ENCODE peak calls at places on chromosomes 5 and 9, in six cellular contexts. D is mesendoderm, T is IMR-90, S is neuronal stem cell, W is trophoblast cell, B is mesenchymal stem cell. C is an unnamed sample. For H3K4me1, the result is how much of the 10 kb centered on the place peaks cover.

GRCh38 chr9:24502548-24502947 is 43.1 kb downstream of the IZUMO3 start:
- DNase-seq in T (no peak), W (no peak), B (no peak), S (no peak), D (no peak), C (no peak)

GRCh38 chr9:94974154-94974860 is 247.8 kb downstream of the AOPEP start:
- DNase-seq in B (no peak), T (no peak), S (no peak), D (no peak), W (no peak), C (no peak)

GRCh38 chr9:76441551-76442322 is 17.2 kb upstream of the GCNT1 start:
- DNase-seq in T (peak), S (no peak), B (peak), D (peak), W (no peak), C (no peak)

GRCh38 chr9:15524845-15525455 is 14.2 kb upstream of the PSIP1 start:
- DNase-seq in W (no peak), B (no peak), D (no peak), T (no peak), S (no peak), C (no peak)

GRCh38 chr9:17625644-17626388 is 47.0 kb downstream of the SH3GL2 start:
- DNase-seq in D (peak), T (peak), B (no peak), W (no peak), S (no peak), C (no peak)

GRCh38 chr9:33198163-33198562 is 31.0 kb upstream of the B4GALT1 start:
- DNase-seq in T (peak), S (no peak), D (no peak), B (no peak), W (no peak), C (no peak)

GRCh38 chr9:92749071-92749933 is 15.3 kb downstream of the BICD2 start:
- DNase-seq in B (no peak), W (no peak), S (no peak), T (no peak), D (no peak), C (peak)

GRCh38 chr5:93062548-93062947 is 518.5 kb downstream of the NR2F1-AS1 start:
- DNase-seq in T (no peak), S (no peak), D (peak), W (peak), B (no peak), C (no peak)

GRCh38 chr9:112038017-112038408 is 137.1 kb downstream of the SUSD1 start:
- DNase-seq in D (no peak), T (no peak), S (no peak), B (no peak), W (no peak), C (no peak)

GRCh38 chr9:36401179-36401740 is 1.2 kb upstream of the RNF38 start:
- DNase-seq in W (peak), B (peak), S (no peak), T (peak), D (peak), C (peak)

GRCh38 chr5:39543335-39543734 is 118.6 kb upstream of the DAB2 start:
- DNase-seq in B (peak), S (no peak), T (peak), W (no peak), D (no peak), C (no peak)

GRCh38 chr9:136103651-136104487 is 8.8 kb upstream of the NACC2 start:
- DNase-seq in W (no peak), S (no peak), B (no peak), D (no peak), T (no peak), C (peak)

GRCh38 chr5:142871880-142872200 is 101.7 kb downstream of the ARHGAP26 start:
- DNase-seq in B (no peak), T (peak), W (no peak), S (no peak), D (no peak), C (no peak)

GRCh38 chr5:96743065-96743768 is 64.5 kb downstream of the ERAP1 start:
- DNase-seq in W (no peak), T (peak), D (peak), S (no peak), B (peak), C (no peak)

GRCh38 chr9:122406264-122406890 is 35.6 kb downstream of the PTGS1 start:
- DNase-seq in B (no peak), S (no peak), D (no peak), W (no peak), T (no peak), C (no peak)

GRCh38 chr5:56011835-56012234 is 17.1 kb upstream of the IL6ST start:
- DNase-seq in B (peak), S (no peak), T (peak), W (peak), D (no peak), C (no peak)

GRCh38 chr5:170597876-170598275 is 94.1 kb downstream of the KCNIP1 start:
- DNase-seq in B (peak), T (no peak), S (no peak), D (no peak), W (no peak), C (no peak)

GRCh38 chr5:99460701-99461100 is 531.9 kb upstream of the CHD1 start:
- DNase-seq in S (no peak), W (no peak), B (no peak), T (no peak), D (no peak), C (no peak)

GRCh38 chr5:86909461-86909881 is 291.7 kb downstream of the COX7C start:
- DNase-seq in B (peak), W (peak), S (no peak), T (peak), D (peak), C (no peak)

GRCh38 chr9:87108639-87109038 is 161.3 kb upstream of the GAS1 start:
- DNase-seq in S (no peak), W (no peak), B (no peak), T (no peak), D (no peak), C (no peak)

GRCh38 chr9:129776938-129777768 is 24.3 kb upstream of the PTGES start:
- DNase-seq in D (peak), B (peak), T (peak), W (peak), S (no peak), C (peak)

GRCh38 chr9:68714416-68715180 is 9.6 kb downstream of the PIP5K1B start:
- DNase-seq in S (no peak), T (no peak), D (no peak), B (no peak), W (no peak), C (no peak)

GRCh38 chr5:56092115-56092514 is 97.4 kb upstream of the IL6ST start:
- DNase-seq in B (no peak), T (no peak), S (no peak), W (no peak), D (no peak), C (no peak)

DNA sequence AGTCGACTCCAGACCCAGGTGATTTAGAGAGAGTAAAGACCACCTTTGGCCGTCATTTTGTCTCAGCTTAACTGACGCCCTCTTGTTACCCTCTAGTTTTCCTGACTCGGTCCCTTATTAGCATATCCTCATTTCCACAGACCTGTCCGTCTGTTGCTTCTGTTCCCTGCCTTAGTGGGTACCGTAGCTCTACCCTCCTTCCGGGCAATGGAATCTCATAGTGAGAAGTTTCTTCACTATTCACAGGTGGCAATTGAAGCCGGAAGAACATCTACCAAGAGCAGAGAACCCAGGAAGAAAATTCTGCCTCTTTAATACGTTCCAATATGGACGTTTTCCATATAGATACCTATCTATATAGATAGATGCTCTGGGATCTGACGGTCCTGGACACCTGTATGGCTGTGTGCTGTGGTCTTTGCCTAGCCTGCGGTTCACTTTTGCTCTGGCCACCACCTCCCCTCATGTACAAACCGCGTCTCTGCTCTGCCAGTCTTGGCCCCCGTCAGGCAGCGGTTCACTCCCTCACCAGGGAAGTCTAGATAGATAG is 652 bp upstream of the TMEM161B start:
- DNase-seq in B (peak), W (peak), D (no peak), T (peak), S (no peak), C (no peak)
- H3K18ac ChIP-seq in B (no peak), W (no peak), D (no peak), T (peak), S (no peak), C (peak)

GRCh38 chr5:154756871-154757646 is 1.9 kb downstream of the LARP1 start:
- DNase-seq in S (peak), W (peak), D (peak), B (peak), T (peak), C (no peak)
- H3K4me1 ChIP-seq in S (under half), W (under half), D (under half), B (under half), T (under half), C (under half)

GRCh38 chr9:96382839-96383164 is 709 bp downstream of the SLC35D2 start:
- DNase-seq in D (no peak), W (no peak), T (no peak), B (no peak), S (no peak), C (no peak)

GRCh38 chr9:96382175-96382574 is 1.3 kb downstream of the SLC35D2 start:
- DNase-seq in D (no peak), B (peak), T (peak), S (no peak), W (no peak), C (no peak)

GRCh38 chr9:96381696-96382095 is 1.8 kb downstream of the SLC35D2 start:
- DNase-seq in W (no peak), T (no peak), D (no peak), S (no peak), B (no peak), C (no peak)

GRCh38 chr9:96386157-96386556 is 2.6 kb upstream of the SLC35D2 start:
- DNase-seq in W (no peak), D (no peak), S (no peak), T (no peak), B (no peak), C (no peak)

GRCh38 chr9:96383165-96383939 is at the start of gene SLC35D2:
- DNase-seq in S (peak), T (peak), D (peak), W (peak), B (peak), C (peak)
- H3K18ac ChIP-seq in S (peak), T (peak), D (peak), W (no peak), B (peak), C (no peak)

GRCh38 chr5:15463231-15463630 is 36.7 kb upstream of the FBXL7 start:
- DNase-seq in S (peak), B (peak), D (peak), W (no peak), T (peak), C (no peak)

GRCh38 chr5:15459200-15459599 is 40.8 kb upstream of the FBXL7 start:
- DNase-seq in S (no peak), W (no peak), T (no peak), D (no peak), B (no peak), C (no peak)
- H3K4me1 ChIP-seq in S (under half), W (under half), T (under half), D (under half), B (under half), C (under half)

GRCh38 chr5:132495672-132496630 is 5.4 kb upstream of the IRF1 start:
- DNase-seq in S (no peak), B (peak), W (peak), T (peak), D (peak), C (peak)

GRCh38 chr5:132496631-132497487 is 6.3 kb upstream of the IRF1 start:
- DNase-seq in T (peak), D (peak), S (peak), W (peak), B (peak), C (peak)

GRCh38 chr5:132493241-132493640 is 2.7 kb upstream of the IRF1 start:
- DNase-seq in B (no peak), W (no peak), S (no peak), T (no peak), D (no peak), C (no peak)

GRCh38 chr5:132493821-132494220 is 3.2 kb upstream of the IRF1 start:
- DNase-seq in S (no peak), W (no peak), B (no peak), T (no peak), D (no peak), C (no peak)

DNA sequence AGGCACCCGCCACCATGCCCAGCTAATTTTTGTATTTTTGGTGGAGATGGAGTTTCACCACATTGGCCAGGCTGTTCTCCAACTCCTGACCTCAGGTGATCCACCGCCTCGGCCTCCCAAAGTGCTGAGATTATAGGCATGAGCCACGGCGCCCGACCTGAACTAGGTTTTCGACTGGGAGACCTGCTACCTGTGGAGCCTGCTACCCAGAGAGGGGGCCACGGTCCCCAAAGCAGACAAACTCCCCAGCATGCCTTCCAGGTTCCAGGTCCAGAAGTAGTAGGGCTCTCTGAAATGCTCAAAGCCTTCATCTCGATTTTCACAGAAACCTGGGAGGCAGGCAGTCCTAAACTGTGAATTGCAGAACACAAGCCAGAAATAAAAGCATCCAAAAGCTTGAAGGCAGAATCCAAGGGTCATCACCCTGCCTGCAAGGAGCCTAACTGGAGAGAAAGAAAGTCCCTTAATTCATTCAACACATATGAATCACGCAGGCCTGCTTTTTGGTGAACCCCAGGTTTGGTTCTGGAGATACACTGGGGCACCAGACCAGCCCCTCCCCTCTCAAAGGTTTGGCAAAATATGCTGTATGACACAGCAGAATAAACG is 4.6 kb upstream of the IRF1 start:
- DNase-seq in B (no peak), T (no peak), S (no peak), D (no peak), W (peak), C (peak)
- H3K18ac ChIP-seq in B (peak), T (peak), S (peak), D (peak), W (no peak), C (no peak)

DNA sequence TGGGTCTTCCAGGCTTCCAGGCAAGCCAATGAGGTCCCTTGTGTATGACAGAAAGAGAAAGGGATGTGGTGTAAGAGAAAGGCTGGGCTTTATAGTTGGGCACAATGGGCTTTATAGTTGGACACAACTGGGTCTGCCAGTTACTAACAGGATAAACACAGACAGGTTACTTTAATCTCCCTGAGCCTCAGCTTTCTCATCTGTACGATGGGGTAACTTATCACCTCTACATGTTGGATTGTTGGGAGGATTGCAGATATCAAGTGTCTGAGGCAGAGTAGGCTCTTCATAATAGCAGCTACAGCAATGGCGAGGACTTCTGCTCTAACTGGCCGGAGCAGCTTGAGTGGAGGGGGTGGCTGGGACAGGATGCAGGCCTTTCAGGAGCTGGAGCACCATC is 23.5 kb upstream of the KIF12 start:
- DNase-seq in D (no peak), S (no peak), B (no peak), W (no peak), T (no peak), C (no peak)
- H3K4me1 ChIP-seq in D (under half), S (under half), B (under half), W (under half), T (under half), C (under half)

DNA sequence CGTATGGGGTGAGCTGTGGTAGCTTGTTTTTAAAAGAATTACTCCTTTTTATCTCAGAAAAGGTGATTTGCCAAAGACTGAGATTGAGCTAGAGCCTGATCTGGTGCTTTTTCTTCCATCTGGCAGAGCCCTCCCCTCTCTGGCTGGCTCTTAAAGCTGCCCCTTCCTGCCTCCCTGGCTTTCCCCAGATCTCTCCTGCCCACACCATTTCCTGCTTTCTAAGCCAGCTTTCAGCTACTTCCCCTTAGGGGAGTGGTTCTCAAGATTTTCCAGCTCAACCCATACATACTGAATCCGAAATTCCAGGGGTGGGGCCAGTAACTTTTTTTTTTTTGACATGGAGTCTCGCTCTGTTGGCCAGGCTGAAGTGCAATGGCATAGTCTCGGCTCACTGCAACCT is 4.8 kb upstream of the ACOT12 start:
- DNase-seq in S (no peak), W (no peak), B (no peak), T (no peak), D (peak), C (no peak)
- H3K18ac ChIP-seq in S (no peak), W (no peak), B (no peak), T (no peak), D (no peak), C (no peak)

DNA sequence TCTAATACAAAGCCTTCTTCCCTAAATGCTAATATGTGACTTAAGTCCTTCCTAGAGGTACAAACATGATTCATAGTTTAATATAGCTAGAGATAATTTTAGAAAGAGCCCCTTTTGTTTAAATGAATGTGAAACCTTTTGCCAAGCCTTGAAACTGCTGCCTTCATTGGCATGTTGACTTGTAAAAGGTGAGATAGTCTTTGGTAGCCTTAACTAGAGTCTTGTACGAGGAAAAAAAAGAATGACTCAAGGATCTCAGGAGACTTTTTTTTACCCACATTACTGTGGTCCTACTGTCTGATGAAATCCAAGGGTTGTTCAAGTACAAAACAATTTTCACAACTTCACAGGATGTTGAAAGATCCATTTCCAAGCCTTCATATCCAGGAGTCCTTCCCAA is 61.2 kb upstream of the FST start:
- DNase-seq in W (no peak), B (peak), T (peak), S (no peak), D (no peak), C (no peak)
- H3K4me1 ChIP-seq in W (under half), B (under half), T (under half), S (under half), D (under half), C (under half)

GRCh38 chr9:127211983-127212382 is 52.6 kb upstream of the GARNL3 start:
- DNase-seq in B (no peak), W (no peak), D (no peak), T (no peak), S (no peak), C (no peak)
- H3K18ac ChIP-seq in B (no peak), W (no peak), D (no peak), T (no peak), S (peak), C (no peak)